ENCODE peak calls at places on chromosomes 7 and 10, in ten cellular contexts. K, T, B, M, S, V, I, Y, U and H are unnamed samples.

GRCh38 chr7:93765475-93765874 is 125.1 kb downstream of the TFPI2 start:
- DNase-seq in M (no peak), B (no peak), S (no peak), Y (no peak), V (no peak), U (no peak), T (no peak), K (no peak), I (no peak), H (no peak)

GRCh38 chr7:22125436-22125835 is 179.7 kb upstream of the CDCA7L start:
- DNase-seq in V (no peak), K (no peak), B (no peak), Y (no peak), U (no peak), M (no peak), I (no peak), T (no peak), S (no peak), H (no peak)

GRCh38 chr10:64430690-64431323 is 909.6 kb downstream of the REEP3 start:
- DNase-seq in Y (peak; percentile 32), B (no peak), U (peak; percentile 12), V (no peak), M (no peak), I (peak; percentile 54), S (peak; percentile 14), K (no peak), T (no peak), H (no peak)

GRCh38 chr7:155001756-155002410 is 1.0 kb downstream of the PAXIP1 start:
- DNase-seq in S (no peak), U (peak; percentile 28), M (no peak), I (no peak), K (no peak), Y (no peak), B (no peak), T (no peak), V (no peak), H (no peak)

GRCh38 chr10:782751-783648 is 93.5 kb upstream of the DIP2C start:
- DNase-seq in V (no peak), U (no peak), T (no peak), K (no peak), S (peak; percentile 4), B (no peak), Y (no peak), M (peak; percentile 27), I (no peak), H (no peak)

GRCh38 chr10:131834152-131834810 is 66.5 kb upstream of the PPP2R2D start:
- DNase-seq in V (no peak), I (no peak), M (peak; percentile 21), K (no peak), Y (no peak), S (no peak), B (no peak), U (no peak), T (no peak), H (no peak)

GRCh38 chr7:5578441-5579024 is 154.9 kb upstream of the TNRC18 start:
- DNase-seq in U (no peak), B (no peak), S (no peak), Y (no peak), V (no peak), T (no peak), K (no peak), M (no peak), I (no peak), H (no peak)

GRCh38 chr10:6537704-6538103 is 42.4 kb downstream of the PRKCQ start:
- DNase-seq in T (no peak), U (no peak), Y (no peak), I (no peak), K (no peak), B (no peak), M (no peak), S (no peak), V (peak; percentile 19), H (no peak)

GRCh38 chr10:114647545-114648138 is 10.4 kb downstream of the ABLIM1 start:
- DNase-seq in M (no peak), S (no peak), Y (no peak), K (peak; percentile 41), V (no peak), U (peak; percentile 69), B (no peak), T (no peak), I (no peak), H (no peak)

GRCh38 chr10:6128591-6129383 is 40.0 kb downstream of the RBM17 start:
- DNase-seq in U (peak; percentile 29), T (no peak), V (no peak), B (no peak), K (peak; percentile 72), Y (no peak), S (no peak), M (no peak), I (no peak), H (no peak)

GRCh38 chr10:63071145-63071544 is 62.0 kb upstream of the NRBF2 start:
- DNase-seq in V (no peak), T (no peak), M (no peak), U (no peak), Y (no peak), B (no peak), K (no peak), I (no peak), S (peak; percentile 13), H (no peak)

GRCh38 chr7:16745645-16746044 is 7.9 kb upstream of the TSPAN13 start:
- DNase-seq in S (no peak), T (no peak), I (no peak), U (no peak), Y (no peak), B (no peak), K (no peak), M (no peak), V (no peak), H (no peak)

DNA sequence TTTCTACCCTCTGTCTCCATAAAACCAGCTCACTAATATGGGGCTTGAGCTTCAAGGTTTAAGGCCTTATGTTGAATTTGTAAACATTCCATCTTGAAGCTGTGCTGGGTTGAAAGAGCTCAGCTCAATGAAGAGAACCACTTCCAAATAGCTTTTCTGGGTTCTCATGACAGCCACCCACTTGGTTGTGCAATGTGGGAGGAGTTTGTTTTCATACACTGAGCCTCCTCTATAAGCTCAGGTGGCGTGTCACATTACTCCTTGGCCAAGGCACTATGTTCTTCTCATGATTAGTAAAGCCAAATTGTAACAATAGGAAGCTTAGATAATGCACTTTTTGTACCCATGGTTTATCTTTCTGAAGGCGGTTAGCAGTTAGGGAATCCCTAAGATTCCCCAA is 265.6 kb downstream of the PTEN start:
- DNase-seq in U (no peak), Y (no peak), I (no peak), T (no peak), S (no peak), B (no peak), M (no peak), K (no peak), V (peak; percentile 72), H (no peak)
- TF ChIP-seq POLR2A in U (no peak), Y (no peak), I (no peak), T (no peak), S (no peak), B (no peak), M (no peak), K (no peak), V (no peak), H (no peak)

DNA sequence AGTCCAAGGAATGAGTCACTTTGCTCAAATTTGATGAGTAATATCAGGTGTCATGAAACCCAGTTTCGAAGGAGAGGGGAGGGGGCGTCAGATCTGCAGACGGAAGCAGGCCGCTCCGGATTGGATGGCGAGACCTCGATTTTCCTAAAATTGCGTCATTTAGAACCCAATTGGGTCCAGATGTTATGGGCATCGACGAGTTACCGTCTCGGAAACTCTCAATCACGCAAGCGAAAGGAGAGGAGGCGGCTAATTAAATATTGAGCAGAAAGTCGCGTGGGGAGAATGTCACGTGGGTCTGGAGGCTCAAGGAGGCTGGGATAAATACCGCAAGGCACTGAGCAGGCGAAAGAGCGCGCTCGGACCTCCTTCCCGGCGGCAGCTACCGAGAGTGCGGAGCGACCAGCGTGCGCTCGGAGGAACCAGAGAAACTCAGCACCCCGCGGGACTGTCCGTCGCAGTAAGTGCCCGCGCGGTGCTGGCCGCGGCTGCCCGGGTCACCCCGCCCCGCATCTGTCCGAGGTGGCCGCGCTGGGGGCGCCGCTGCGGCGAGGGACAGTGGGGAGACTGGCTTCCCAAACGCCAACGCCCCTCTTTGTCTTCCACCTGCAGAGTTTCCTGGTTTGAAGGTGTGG is at the start of gene TAC1:
- DNase-seq in Y (no peak), U (no peak), V (no peak), M (no peak), T (no peak), S (no peak), K (no peak), I (peak; percentile 76), B (no peak), H (no peak)
- H3K27me3 ChIP-seq in Y (peaks cover 6% of the 10 kb centered on the region), U (peaks cover 36% of the 10 kb centered on the region), V (peaks cover 32% of the 10 kb centered on the region), M (peaks cover 16% of the 10 kb centered on the region), T (peaks cover 40% of the 10 kb centered on the region), S (peaks cover 82% of the 10 kb centered on the region), K (peaks cover 18% of the 10 kb centered on the region), I (peaks cover 43% of the 10 kb centered on the region), B (no peaks in the 10 kb centered on the region), H (no peaks in the 10 kb centered on the region)

DNA sequence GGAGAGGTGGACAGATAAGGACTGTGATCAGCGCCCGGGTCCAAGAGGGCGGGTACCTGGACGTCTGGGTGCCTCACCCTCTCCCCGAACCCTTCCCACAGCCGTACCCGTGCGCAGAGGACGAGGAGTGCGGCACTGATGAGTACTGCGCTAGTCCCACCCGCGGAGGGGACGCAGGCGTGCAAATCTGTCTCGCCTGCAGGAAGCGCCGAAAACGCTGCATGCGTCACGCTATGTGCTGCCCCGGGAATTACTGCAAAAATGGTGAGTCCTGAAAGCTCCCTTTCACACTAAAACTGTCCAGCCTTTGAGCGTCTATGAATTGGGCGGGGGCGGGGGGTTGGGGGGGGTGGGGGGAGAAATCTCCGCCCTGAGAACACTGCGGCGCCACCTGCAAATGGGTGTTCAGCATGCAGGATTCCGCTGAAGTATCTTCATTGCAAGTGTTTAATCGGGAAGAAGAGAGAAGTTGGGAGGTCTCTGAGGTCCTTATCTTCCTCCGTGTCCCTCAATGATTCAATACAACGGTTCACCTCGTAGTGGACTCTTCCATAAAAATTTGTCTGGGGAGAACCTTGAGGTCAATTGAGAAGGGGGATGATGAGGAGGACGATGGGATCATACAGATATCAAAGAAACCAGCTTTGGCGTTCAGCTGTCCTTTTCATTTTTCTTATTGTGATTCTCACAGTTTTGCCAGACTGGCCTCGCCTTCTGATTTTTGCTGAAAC is 906 bp downstream of the DKK1 start:
- DNase-seq in T (no peak), V (no peak), M (no peak), I (no peak), S (peak; percentile 8), Y (no peak), U (no peak), K (peak; percentile 41), B (no peak), H (no peak)
- TF ChIP-seq POLR2A in T (no peak), V (no peak), M (no peak), I (no peak), S (no peak), Y (no peak), U (peak; percentile 71), K (no peak), B (no peak), H (no peak)

DNA sequence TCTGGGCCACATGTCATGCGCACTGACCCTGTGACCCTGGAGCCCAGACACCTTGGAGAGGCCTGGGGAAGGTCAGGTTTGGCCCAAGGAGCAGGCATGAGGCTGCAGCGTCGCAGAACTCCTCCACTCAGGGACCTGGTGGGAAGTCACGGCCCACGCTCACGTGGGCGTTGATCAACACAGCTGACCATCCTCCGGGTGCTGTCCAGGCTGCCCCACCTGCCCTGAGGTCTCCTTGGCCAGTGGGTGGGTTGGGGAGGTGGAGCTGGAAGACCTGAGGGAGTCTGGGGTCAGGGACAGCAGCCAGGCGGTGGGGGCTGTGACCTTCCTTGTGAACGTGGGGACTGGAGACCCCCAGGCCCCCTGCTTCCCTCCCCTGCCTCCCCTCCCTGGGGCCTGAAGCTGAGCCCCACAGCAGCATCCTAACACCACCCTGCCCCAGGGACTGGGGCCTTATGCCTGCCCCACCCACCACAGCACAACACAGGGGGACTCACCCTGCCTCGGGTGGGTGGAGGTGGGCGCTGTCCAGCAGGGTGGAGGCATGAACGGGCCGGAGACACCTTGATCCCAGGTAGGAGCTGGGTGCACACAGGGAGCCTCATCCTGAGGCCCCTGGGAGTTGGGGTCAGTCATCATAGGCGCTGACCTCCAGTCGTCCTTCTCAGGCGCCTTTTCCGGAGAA is 44.0 kb upstream of the ADGRA1 start:
- DNase-seq in Y (no peak), B (no peak), V (no peak), I (no peak), K (no peak), T (no peak), S (no peak), M (no peak), U (no peak), H (no peak)
- H3K27me3 ChIP-seq in Y (no peaks in the 10 kb centered on the region), B (peaks cover 27% of the 10 kb centered on the region), V (peaks cover 39% of the 10 kb centered on the region), I (no peaks in the 10 kb centered on the region), K (peaks cover 19% of the 10 kb centered on the region), T (no peaks in the 10 kb centered on the region), S (peaks cover 36% of the 10 kb centered on the region), M (no peaks in the 10 kb centered on the region), U (no peaks in the 10 kb centered on the region), H (peaks cover 3% of the 10 kb centered on the region)